ENCODE peak calls at places on chromosome 12, in five cellular contexts. Q is GM23248; G is A549; D is fibroblast of pulmonary artery; A is CD4-positive, alpha-beta memory T cell. B is an unnamed sample.

GRCh38 chr12:111840831-111841230 is 1.2 kb upstream of the MAPKAPK5 start:
- DNase-seq in A (no peak), G (no peak), D (no peak), Q (peak; percentile 20), B (no peak)

GRCh38 chr12:40229690-40230651 is 5.2 kb downstream of the LRRK2 start:
- DNase-seq in D (no peak), A (no peak), Q (no peak), G (no peak), B (no peak)

GRCh38 chr12:4273651-4274395 is at the start of gene CCND2:
- DNase-seq in Q (peak; percentile 70), G (peak; percentile 53), D (peak; percentile 88), A (peak; percentile 63), B (no peak)

GRCh38 chr12:125284087-125284486 is 218.9 kb downstream of the AACS start:
- DNase-seq in G (no peak), Q (no peak), D (no peak), A (no peak), B (no peak)

GRCh38 chr12:53563452-53563851 is 56.2 kb upstream of the NPFF start:
- DNase-seq in D (no peak), Q (no peak), A (no peak), G (no peak), B (no peak)

GRCh38 chr12:105485321-105485910 is 154.9 kb downstream of the C12orf75 start:
- DNase-seq in D (peak; percentile 93), G (no peak), A (no peak), Q (peak; percentile 75), B (no peak)

GRCh38 chr12:92570056-92570753 is 132.6 kb upstream of the PLEKHG7 start:
- DNase-seq in A (peak; percentile 76), D (peak; percentile 91), G (peak; percentile 57), Q (peak; percentile 79), B (peak; percentile 68)

GRCh38 chr12:72368719-72369505 is 96.7 kb downstream of the TRHDE start:
- DNase-seq in A (no peak), G (no peak), D (no peak), Q (no peak), B (no peak)

GRCh38 chr12:132004946-132005345 is 55.2 kb downstream of the EP400 start:
- DNase-seq in G (no peak), Q (no peak), D (no peak), A (no peak), B (no peak)

GRCh38 chr12:132413931-132414588 is 75.9 kb upstream of the FBRSL1 start:
- DNase-seq in D (no peak), Q (no peak), G (no peak), A (no peak), B (peak; percentile 56)

GRCh38 chr12:64672925-64673409 is 62.7 kb downstream of the RASSF3 start:
- DNase-seq in Q (no peak), A (no peak), D (peak; percentile 65), G (no peak), B (peak; percentile 89)

GRCh38 chr12:24423611-24424010 is 474.1 kb upstream of the SOX5 start:
- DNase-seq in G (no peak), D (no peak), Q (no peak), A (no peak), B (no peak)

GRCh38 chr12:109518820-109519665 is 41.6 kb downstream of the UBE3B start:
- DNase-seq in A (peak; percentile 47), D (peak; percentile 91), G (peak; percentile 80), Q (peak; percentile 81), B (peak; percentile 82)

GRCh38 chr12:21509768-21510167 is 8.2 kb downstream of the GOLT1B start:
- DNase-seq in Q (no peak), G (no peak), A (no peak), D (no peak), B (no peak)

GRCh38 chr12:71092290-71092689 is 65.5 kb downstream of the TSPAN8 start:
- DNase-seq in D (no peak), A (no peak), G (no peak), Q (no peak), B (no peak)

GRCh38 chr12:19454837-19455236 is 15.5 kb downstream of the AEBP2 start:
- DNase-seq in G (no peak), Q (no peak), D (no peak), A (no peak), B (no peak)

GRCh38 chr12:6450091-6450868 is 1.6 kb upstream of the TAPBPL start:
- DNase-seq in A (no peak), G (no peak), Q (peak; percentile 34), D (no peak), B (no peak)

GRCh38 chr12:62163368-62163767 is 96.8 kb upstream of the USP15 start:
- DNase-seq in D (no peak), G (no peak), A (no peak), Q (no peak), B (no peak)

GRCh38 chr12:62158416-62159360 is 101.5 kb upstream of the USP15 start:
- DNase-seq in Q (no peak), A (peak; percentile 16), G (no peak), D (no peak), B (no peak)

GRCh38 chr12:62158013-62158412 is 102.2 kb upstream of the USP15 start:
- DNase-seq in Q (no peak), A (no peak), G (no peak), D (no peak), B (no peak)

GRCh38 chr12:62164036-62164435 is 96.2 kb upstream of the USP15 start:
- DNase-seq in D (no peak), Q (no peak), G (no peak), A (no peak), B (no peak)

GRCh38 chr12:62162214-62162613 is 98.0 kb upstream of the USP15 start:
- DNase-seq in A (no peak), Q (no peak), G (no peak), D (no peak), B (no peak)
- H3K4me3 ChIP-seq in A (no peak overlapping the region), Q (no peak overlapping the region), G (no peak overlapping the region), D (no peak overlapping the region), B (no peak overlapping the region)

DNA sequence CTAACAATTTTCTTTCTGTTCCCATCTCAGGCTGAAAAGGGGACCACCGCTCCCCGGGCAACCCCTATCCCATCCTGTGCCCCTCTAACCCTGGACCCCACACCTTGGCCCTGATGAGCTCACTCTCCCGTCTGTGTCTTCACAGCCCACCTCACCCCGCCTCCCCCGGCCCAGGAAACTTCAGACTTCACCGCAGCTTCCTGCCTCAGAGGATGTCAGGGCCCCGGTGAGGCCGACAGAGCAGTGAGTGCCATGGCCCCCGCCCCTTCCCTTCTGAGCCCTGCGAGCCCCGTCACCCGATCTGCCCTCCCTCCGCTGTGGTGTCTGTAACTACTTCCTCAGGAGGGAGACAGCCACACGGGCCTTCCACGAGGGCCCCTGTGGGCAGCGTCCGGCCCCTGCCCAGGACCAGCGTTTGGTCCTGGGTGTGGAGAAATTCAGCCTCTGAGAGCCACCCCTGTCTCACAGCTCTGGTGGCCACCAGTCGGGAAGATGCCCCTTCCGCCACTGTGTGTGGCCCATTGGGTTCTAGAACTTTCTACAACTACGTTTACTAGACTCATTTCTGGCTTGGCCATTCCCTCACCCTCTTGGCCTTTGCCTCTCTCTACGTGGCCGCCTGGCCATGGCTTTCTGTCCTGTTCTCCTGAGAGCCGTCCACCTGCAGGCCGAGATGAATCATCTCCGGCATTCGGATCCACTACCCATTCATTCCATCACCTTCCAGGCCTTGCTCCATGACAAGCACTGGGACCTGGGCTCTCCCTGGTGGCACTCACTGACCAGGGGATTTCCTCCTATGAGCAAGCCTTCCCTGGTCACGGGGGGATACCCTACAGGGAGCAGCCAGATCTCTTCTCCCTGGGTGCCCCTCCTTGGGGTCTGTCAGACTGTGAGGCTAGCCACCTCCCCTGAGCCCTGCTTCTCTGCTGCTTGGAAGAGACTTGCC is 3.4 kb downstream of the RHOF start:
- DNase-seq in D (no peak), Q (no peak), G (no peak), A (peak; percentile 94), B (peak; percentile 7)
- H3K4me3 ChIP-seq in D (no peak overlapping the region), Q (no peak overlapping the region), G (no peak overlapping the region), A (peak overlapping the region; percentile 75), B (no peak overlapping the region)

GRCh38 chr12:74539765-74540526 is 2.3 kb downstream of the ATXN7L3B start:
- DNase-seq in Q (no peak), G (no peak), D (no peak), A (no peak), B (no peak)
- H3K4me3 ChIP-seq in Q (peak overlapping the region; percentile 95), G (peak overlapping the region; percentile 66), D (peak overlapping the region; percentile 92), A (peak overlapping the region; percentile 92), B (peak overlapping the region; percentile 94)

GRCh38 chr12:122893208-122894151 is 2.4 kb downstream of the VPS37B start:
- DNase-seq in A (no peak), D (no peak), Q (no peak), G (no peak), B (no peak)
- H3K4me3 ChIP-seq in A (no peak overlapping the region), D (peak overlapping the region; percentile 64), Q (peak overlapping the region; percentile 90), G (no peak overlapping the region), B (no peak overlapping the region)

GRCh38 chr12:120230326-120230973 is 29.5 kb upstream of the RPLP0 start:
- DNase-seq in Q (peak; percentile 94), A (no peak), G (peak; percentile 96), D (peak; percentile 88), B (peak; percentile 79)

GRCh38 chr12:120231316-120232011 is 30.6 kb upstream of the RPLP0 start:
- DNase-seq in Q (peak; percentile 97), G (peak; percentile 94), D (peak; percentile 90), A (peak; percentile 61), B (peak; percentile 53)

GRCh38 chr12:120229583-120230325 is 28.8 kb upstream of the RPLP0 start:
- DNase-seq in G (no peak), A (no peak), D (peak; percentile 50), Q (peak; percentile 60), B (peak; percentile 72)

GRCh38 chr12:120229071-120229582 is 28.2 kb upstream of the RPLP0 start:
- DNase-seq in Q (no peak), G (no peak), A (no peak), D (no peak), B (peak; percentile 71)

DNA sequence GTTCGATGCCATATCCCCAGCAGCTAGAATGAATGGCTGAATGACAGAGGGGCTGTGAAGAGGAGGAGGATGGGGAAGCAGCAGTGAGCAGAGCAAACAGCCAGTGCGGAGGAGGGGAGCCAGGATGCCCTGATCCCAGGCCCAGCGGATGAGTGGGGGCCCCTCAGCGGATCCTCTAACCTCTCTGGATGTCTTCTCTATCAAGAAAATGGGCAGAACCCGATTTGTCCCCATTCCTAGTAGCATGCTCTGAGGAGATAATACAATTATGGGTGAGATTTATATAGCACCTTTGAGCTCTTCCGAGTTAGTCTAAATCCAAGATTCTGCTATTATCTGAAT is 30.0 kb upstream of the RPLP0 start:
- DNase-seq in D (no peak), A (no peak), G (no peak), Q (no peak), B (no peak)
- H3K4me3 ChIP-seq in D (peak overlapping the region; percentile 27), A (peak overlapping the region; percentile 4), G (peak overlapping the region; percentile 25), Q (peak overlapping the region; percentile 59), B (no peak overlapping the region)

GRCh38 chr12:47802312-47802711 is 17.4 kb downstream of the HDAC7 start:
- DNase-seq in Q (peak; percentile 30), D (no peak), G (no peak), A (no peak), B (no peak)

GRCh38 chr12:47805417-47805816 is 14.3 kb downstream of the HDAC7 start:
- DNase-seq in G (no peak), D (peak; percentile 30), Q (peak; percentile 24), A (no peak), B (no peak)

GRCh38 chr12:47803196-47803875 is 16.4 kb downstream of the HDAC7 start:
- DNase-seq in Q (no peak), G (no peak), D (no peak), A (no peak), B (no peak)

GRCh38 chr12:47801904-47802246 is 17.8 kb downstream of the HDAC7 start:
- DNase-seq in G (no peak), A (no peak), D (no peak), Q (no peak), B (no peak)

GRCh38 chr12:47804177-47804576 is 15.5 kb downstream of the HDAC7 start:
- DNase-seq in Q (no peak), G (no peak), D (no peak), A (no peak), B (no peak)
- H3K4me3 ChIP-seq in Q (no peak overlapping the region), G (no peak overlapping the region), D (no peak overlapping the region), A (no peak overlapping the region), B (no peak overlapping the region)